ENCODE peak calls at places on chromosomes 5 and 9, in seven cellular contexts. O is T-helper 9 cell, W is fibroblast of the aortic adventitia, C is nucleus accumbens, S is activated gamma-delta T cell treated with Interleukin-2 at 50 U/mL for 16 hours, F is Ammon's horn, T is caudate nucleus. V is an unnamed sample.

GRCh38 chr9:118533101-118533500 is 828.9 kb downstream of the TLR4 start:
- DNase-seq in F (no peak), T (no peak), C (no peak), O (no peak), W (peak; percentile 2), S (no peak), V (no peak)

GRCh38 chr5:116872486-116872885 is 297.9 kb upstream of the SEMA6A start:
- DNase-seq in C (no peak), F (no peak), S (no peak), W (no peak), T (no peak), O (no peak), V (no peak)

GRCh38 chr5:36422957-36423356 is 121.3 kb upstream of the RANBP3L start:
- DNase-seq in O (no peak), F (no peak), S (no peak), W (peak; percentile 14), C (no peak), T (no peak), V (no peak)

GRCh38 chr9:109382585-109382984 is 61.7 kb upstream of the EPB41L4B start:
- DNase-seq in W (no peak), S (no peak), F (no peak), T (no peak), C (no peak), O (no peak), V (no peak)

GRCh38 chr5:150789943-150790611 is 11.5 kb downstream of the SMIM3 start:
- DNase-seq in W (peak; percentile 97), T (no peak), F (peak; percentile 10), C (no peak), O (peak; percentile 26), S (peak; percentile 52), V (no peak)

GRCh38 chr9:92642599-92642998 is 27.3 kb downstream of the IPPK start:
- DNase-seq in S (no peak), C (no peak), O (no peak), W (no peak), T (no peak), F (no peak), V (no peak)

GRCh38 chr5:53151713-53152458 is 42.3 kb upstream of the MOCS2 start:
- DNase-seq in S (no peak), T (no peak), O (no peak), W (peak; percentile 86), C (no peak), F (peak; percentile 4), V (no peak)

GRCh38 chr9:88998911-88999310 is 7.6 kb downstream of the S1PR3 start:
- DNase-seq in O (no peak), F (peak; percentile 48), C (no peak), T (no peak), W (peak; percentile 84), S (no peak), V (no peak)

GRCh38 chr9:114616684-114617520 is 5.8 kb downstream of the TMEM268 start:
- DNase-seq in W (no peak), S (no peak), T (no peak), F (peak; percentile 47), O (no peak), C (no peak), V (peak; percentile 83)

GRCh38 chr9:38112010-38112409 is 43.0 kb upstream of the SHB start:
- DNase-seq in S (no peak), W (no peak), T (no peak), O (no peak), C (no peak), F (no peak), V (no peak)

GRCh38 chr5:145787507-145787906 is 47.6 kb downstream of the PRELID2 start:
- DNase-seq in F (no peak), C (no peak), S (no peak), O (no peak), T (no peak), W (no peak), V (no peak)

GRCh38 chr5:116576043-116576713 is 1.6 kb upstream of the SEMA6A start:
- DNase-seq in T (peak; percentile 61), S (no peak), W (peak; percentile 37), C (peak; percentile 35), O (no peak), F (peak; percentile 81), V (peak; percentile 47)

GRCh38 chr5:171823269-171823668 is 37.7 kb downstream of the SMIM23 start:
- DNase-seq in T (no peak), C (no peak), S (no peak), W (no peak), O (no peak), F (no peak), V (no peak)

GRCh38 chr9:110638381-110638954 is 30.1 kb upstream of the MUSK start:
- DNase-seq in W (peak; percentile 79), F (peak; percentile 38), T (no peak), S (no peak), C (no peak), O (no peak), V (no peak)

GRCh38 chr5:34841816-34842215 is 2.9 kb downstream of the TTC23L start:
- DNase-seq in W (no peak), F (no peak), O (no peak), T (no peak), S (no peak), C (no peak), V (no peak)

GRCh38 chr9:36818965-36819870 is 214.8 kb downstream of the PAX5 start:
- DNase-seq in C (no peak), S (no peak), T (peak; percentile 14), W (no peak), F (peak; percentile 35), O (no peak), V (no peak)

GRCh38 chr5:151363673-151364072 is 16.3 kb upstream of the SLC36A2 start:
- DNase-seq in S (no peak), O (no peak), C (no peak), F (no peak), W (no peak), T (no peak), V (no peak)

GRCh38 chr5:72290356-72291133 is 29.5 kb downstream of the MRPS27 start:
- DNase-seq in F (no peak), T (no peak), S (no peak), O (no peak), W (no peak), C (no peak), V (peak; percentile 17)

GRCh38 chr9:23740531-23740930 is 85.5 kb downstream of the ELAVL2 start:
- DNase-seq in T (no peak), O (no peak), C (no peak), S (no peak), W (no peak), F (no peak), V (no peak)

GRCh38 chr5:146440348-146440747 is 6.8 kb upstream of the TCERG1 start:
- DNase-seq in C (no peak), F (no peak), O (no peak), S (no peak), W (no peak), T (no peak), V (no peak)

GRCh38 chr9:68741234-68741633 is 36.2 kb downstream of the PIP5K1B start:
- DNase-seq in S (no peak), T (no peak), F (no peak), O (no peak), C (no peak), W (no peak), V (no peak)

GRCh38 chr5:152514827-152515397 is 109.8 kb upstream of the NMUR2 start:
- DNase-seq in S (no peak), F (peak; percentile 21), T (no peak), W (peak; percentile 28), C (no peak), O (no peak), V (no peak)

GRCh38 chr9:10605388-10605787 is 7.4 kb downstream of the PTPRD start:
- DNase-seq in S (no peak), F (no peak), C (no peak), W (no peak), O (no peak), T (no peak), V (no peak)

V was measured in naive B cell.